ENCODE peak calls at places on chromosomes 4 and X, in four cellular contexts. R is AG04449; A is activated CD8-positive, alpha-beta T cell treated with anti-CD3 and anti-CD28 coated beads for 36 hours; M is lower lobe of right lung. Z is an unnamed sample.

GRCh38 chr4:85659626-85660213 is 184.8 kb downstream of the ARHGAP24 start:
- DNase-seq in R (no peak), M (no peak), A (no peak), Z (no peak)

GRCh38 chr4:156496797-156497196 is 474.8 kb downstream of the PDGFC start:
- DNase-seq in M (no peak), A (no peak), R (no peak), Z (no peak)

GRCh38 chrX:119870626-119871131 is 854 bp downstream of the RNF113A start:
- DNase-seq in M (peak), A (peak), R (no peak), Z (no peak)

GRCh38 chr4:59553063-59553738 is 1646.9 kb upstream of the ADGRL3 start:
- DNase-seq in A (peak), R (no peak), M (no peak), Z (peak)

GRCh38 chrX:98523521-98523920 is 1639.8 kb downstream of the RPA4 start:
- DNase-seq in R (no peak), A (no peak), M (no peak), Z (no peak)

GRCh38 chr4:45662996-45663395 is 460.9 kb downstream of the GABRG1 start:
- DNase-seq in R (no peak), A (no peak), M (peak), Z (no peak)

GRCh38 chrX:154732421-154733071 is 18.3 kb downstream of the GAB3 start:
- DNase-seq in M (no peak), A (peak), R (no peak), Z (no peak)

GRCh38 chr4:7160439-7160838 is 31.9 kb upstream of the SORCS2 start:
- DNase-seq in A (no peak), M (no peak), R (no peak), Z (no peak)

GRCh38 chr4:181030961-181031360 is 1212.2 kb upstream of the TENM3 start:
- DNase-seq in A (no peak), R (no peak), M (no peak), Z (no peak)

GRCh38 chrX:20144491-20144890 is 2.9 kb upstream of the EIF1AX start:
- DNase-seq in M (no peak), R (no peak), A (peak), Z (no peak)

GRCh38 chr4:40317921-40318658 is 17.0 kb upstream of the CHRNA9 start:
- DNase-seq in R (no peak), M (no peak), A (no peak), Z (no peak)

GRCh38 chrX:82362990-82363389 is 1145.1 kb upstream of the POU3F4 start:
- DNase-seq in M (no peak), R (no peak), A (no peak), Z (no peak)

GRCh38 chr4:68338625-68339024 is 11.3 kb downstream of the YTHDC1 start:
- DNase-seq in M (no peak), A (no peak), R (no peak), Z (no peak)

GRCh38 chrX:703466-704210 is 73.0 kb downstream of the SHOX start:
- DNase-seq in R (no peak), M (no peak), A (no peak), Z (no peak)

GRCh38 chrX:40277672-40278071 is 179.9 kb upstream of the BCOR start:
- DNase-seq in M (no peak), R (no peak), A (no peak), Z (no peak)

GRCh38 chr4:18366762-18367358 is 345.3 kb upstream of the LCORL start:
- DNase-seq in R (no peak), M (no peak), A (peak), Z (no peak)

GRCh38 chrX:71098302-71098701 is 2.7 kb downstream of the FOXO4 start:
- DNase-seq in R (no peak), A (peak), M (peak), Z (peak)

GRCh38 chrX:109732319-109732779 is 708 bp downstream of the ACSL4 start:
- DNase-seq in R (no peak), M (no peak), A (peak), Z (no peak)

GRCh38 chr4:109729563-109730293 is at the start of gene PLA2G12A:
- DNase-seq in R (no peak), A (peak), M (peak), Z (peak)

GRCh38 chr4:89249313-89249712 is 58.3 kb downstream of the GPRIN3 start:
- DNase-seq in R (no peak), A (no peak), M (no peak), Z (no peak)

GRCh38 chr4:120156115-120156718 is 89.6 kb upstream of the MAD2L1 start:
- DNase-seq in A (peak), R (peak), M (no peak), Z (peak)

GRCh38 chr4:135240796-135241195 is 1039.2 kb upstream of the PABPC4L start:
- DNase-seq in R (no peak), M (no peak), A (no peak), Z (no peak)

GRCh38 chr4:146124023-146124680 is 51.4 kb upstream of the LSM6 start:
- DNase-seq in A (peak), R (no peak), M (no peak), Z (no peak)

GRCh38 chr4:10204401-10205058 is 87.9 kb upstream of the WDR1 start:
- DNase-seq in M (no peak), A (no peak), R (no peak), Z (no peak)

GRCh38 chrX:130704053-130705038 is 198.7 kb downstream of the ENOX2 start:
- DNase-seq in M (no peak), A (no peak), R (no peak), Z (no peak)

GRCh38 chrX:15956684-15957083 is 102.1 kb upstream of the AP1S2 start:
- DNase-seq in R (no peak), A (no peak), M (no peak), Z (no peak)

GRCh38 chr4:101252721-101253120 is 94.6 kb downstream of the PPP3CA start:
- DNase-seq in A (no peak), M (no peak), R (no peak), Z (no peak)

GRCh38 chr4:107718351-107718965 is 1.6 kb downstream of the PAPSS1 start:
- DNase-seq in R (no peak), M (no peak), A (no peak), Z (peak)

GRCh38 chr4:70511365-70511764 is 7.0 kb upstream of the AMTN start:
- DNase-seq in M (no peak), A (no peak), R (no peak), Z (no peak)

GRCh38 chr4:40736910-40737309 is 12.8 kb upstream of the NSUN7 start:
- DNase-seq in R (no peak), M (no peak), A (peak), Z (peak)

GRCh38 chr4:184747034-184747830 is 13.3 kb upstream of the CENPU start:
- DNase-seq in A (no peak), R (no peak), M (peak), Z (no peak)

GRCh38 chr4:113684534-113685091 is 76.9 kb downstream of the CAMK2D start:
- DNase-seq in M (no peak), A (peak), R (no peak), Z (no peak)

GRCh38 chrX:134669378-134670098 is 11.3 kb upstream of the PLAC1 start:
- DNase-seq in A (no peak), R (peak), M (peak), Z (no peak)

GRCh38 chr4:123116412-123116811 is 194.0 kb upstream of the NUDT6 start:
- DNase-seq in A (no peak), R (no peak), M (no peak), Z (no peak)

GRCh38 chrX:125203379-125203736 is 116.3 kb upstream of the TEX13C start:
- DNase-seq in R (no peak), A (no peak), M (no peak), Z (peak)

GRCh38 chrX:125202486-125203378 is 116.9 kb upstream of the TEX13C start:
- DNase-seq in A (no peak), M (no peak), R (no peak), Z (peak)

GRCh38 chrX:125205084-125205917 is 114.4 kb upstream of the TEX13C start:
- DNase-seq in R (no peak), A (peak), M (peak), Z (peak)

GRCh38 chrX:125203737-125204578 is 115.7 kb upstream of the TEX13C start:
- DNase-seq in M (peak), A (peak), R (no peak), Z (peak)

DNA sequence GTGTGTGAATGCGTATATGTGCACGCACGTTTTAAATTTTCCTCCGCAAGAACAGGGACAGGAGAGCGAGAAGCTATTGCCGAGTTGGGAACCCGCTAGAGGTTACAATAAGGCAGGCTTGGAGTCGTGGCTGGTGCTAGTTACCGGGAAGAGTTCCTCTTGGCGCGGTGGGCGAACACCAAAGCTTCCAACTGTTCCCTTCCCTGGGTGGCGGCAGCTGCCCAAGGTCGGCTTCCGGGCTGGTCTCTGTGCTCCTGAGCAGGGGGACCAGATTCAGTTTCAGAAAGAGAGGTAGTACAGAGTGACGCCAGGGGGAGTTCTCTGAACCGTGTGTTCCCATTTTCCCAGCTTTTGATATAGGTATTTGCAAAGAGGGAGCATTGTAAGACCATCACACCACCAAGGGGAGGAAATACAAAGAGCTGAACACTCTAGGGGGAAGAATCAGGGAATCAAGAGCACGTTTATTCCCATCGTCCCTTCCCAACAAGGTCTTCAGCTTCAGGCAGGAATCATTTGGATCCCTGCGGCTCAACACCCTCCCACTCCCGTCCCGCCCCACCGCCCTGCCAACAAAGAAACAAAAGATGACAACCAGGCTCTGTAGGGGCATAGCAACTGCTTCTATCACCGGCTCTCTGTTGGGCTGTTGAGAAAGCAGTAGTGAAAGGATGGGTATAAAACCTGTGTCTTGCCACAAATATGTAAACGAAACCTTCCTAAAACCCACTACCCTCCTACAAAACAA is 113.6 kb upstream of the TEX13C start:
- DNase-seq in R (no peak), A (no peak), M (no peak), Z (peak)
- TF ChIP-seq CTCF in R (no peak), A (no peak), M (no peak), Z (no peak)

DNA sequence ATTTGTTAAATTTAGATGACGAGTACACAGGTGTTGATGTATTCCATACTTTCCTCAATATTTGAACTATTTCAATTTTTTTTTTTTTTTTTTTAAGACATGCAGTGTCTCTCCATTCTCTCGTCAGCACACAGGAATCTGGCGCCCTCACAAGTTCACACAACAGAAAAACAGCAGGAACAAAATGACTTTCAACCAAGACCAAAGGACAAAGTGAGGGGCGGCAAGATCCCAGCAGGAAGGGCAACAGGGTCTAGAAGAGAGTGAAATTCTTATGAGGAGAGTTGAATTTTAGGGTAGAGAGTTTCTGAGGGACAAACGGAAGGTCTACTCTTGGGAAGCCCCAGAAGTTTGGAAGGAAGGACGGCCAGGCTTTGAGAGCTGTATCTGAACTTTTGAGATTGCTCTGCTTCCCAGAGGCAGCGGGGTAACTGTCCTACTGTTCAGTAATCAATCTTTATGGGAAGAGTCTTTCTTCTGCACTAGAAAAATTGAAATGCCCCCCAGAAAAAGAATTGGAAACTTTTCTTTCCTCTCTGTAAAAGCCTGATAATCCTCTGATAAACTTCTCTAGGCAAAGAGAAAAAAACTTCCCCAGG is 760.2 kb downstream of the RAB28 start:
- DNase-seq in A (no peak), R (no peak), M (no peak), Z (no peak)
- TF ChIP-seq CTCF in A (no peak), R (no peak), M (no peak), Z (no peak)

GRCh38 chr4:84158670-84159069 is 340.4 kb downstream of the NKX6-1 start:
- DNase-seq in R (no peak), M (no peak), A (no peak), Z (no peak)

DNA sequence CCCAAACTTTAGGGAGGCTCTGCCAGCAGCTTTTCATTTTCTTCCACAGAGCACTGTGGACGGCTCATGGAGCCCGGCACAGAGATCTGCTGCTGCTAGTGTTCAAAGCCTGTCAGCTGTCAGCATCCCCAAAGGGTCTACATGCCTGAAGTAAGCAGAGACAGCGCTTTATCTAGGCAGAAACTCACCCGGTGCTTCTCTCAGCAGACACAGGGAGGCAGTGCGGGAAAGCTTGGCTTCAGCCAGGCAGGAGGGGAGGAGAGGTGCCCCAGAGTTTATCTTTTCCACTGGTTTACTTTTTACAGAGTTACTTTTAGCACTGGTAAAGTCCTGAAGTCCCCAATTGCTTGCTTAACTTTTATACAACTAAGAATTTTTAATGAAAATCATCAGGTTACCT is 339.3 kb downstream of the NKX6-1 start:
- DNase-seq in M (no peak), A (no peak), R (no peak), Z (no peak)
- TF ChIP-seq CTCF in M (no peak), A (no peak), R (no peak), Z (no peak)

DNA sequence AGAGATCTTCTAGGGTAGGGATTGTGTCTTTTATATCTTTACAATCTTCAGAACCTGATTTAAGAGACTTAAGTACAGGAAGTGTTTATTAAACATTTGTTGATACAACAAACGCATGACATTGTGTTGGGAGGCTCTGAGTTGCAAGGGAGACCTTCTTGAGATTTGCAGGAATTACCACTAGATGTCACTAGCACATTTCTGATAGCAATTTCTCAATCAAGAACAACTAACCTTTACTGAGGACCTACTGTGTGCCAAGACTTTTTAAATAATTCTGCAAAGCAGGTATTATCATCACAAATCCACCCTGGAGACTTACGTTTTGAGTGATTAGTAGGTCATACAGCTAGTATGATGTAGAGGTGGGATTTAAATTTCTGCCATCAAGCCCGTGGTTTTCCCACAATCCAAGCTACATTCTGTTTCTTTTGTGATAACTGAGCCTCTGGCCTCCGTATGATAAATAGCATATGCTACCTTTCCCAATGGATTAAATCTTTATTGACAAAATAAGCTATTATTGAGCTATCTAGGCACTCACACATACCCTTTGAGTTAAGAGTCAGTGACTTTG is 986.0 kb downstream of the CCSER1 start:
- DNase-seq in A (no peak), R (no peak), M (no peak), Z (peak)
- TF ChIP-seq CTCF in A (peak), R (no peak), M (peak), Z (peak)

GRCh38 chr4:186191266-186192067 is at the start of gene CYP4V2:
- DNase-seq in R (no peak), M (peak), A (peak), Z (peak)
- TF ChIP-seq CTCF in R (peak), M (peak), A (peak), Z (peak)

GRCh38 chr4:44210750-44211149 is 237.9 kb downstream of the KCTD8 start:
- DNase-seq in A (no peak), R (no peak), M (no peak), Z (no peak)
- TF ChIP-seq CTCF in A (no peak), R (no peak), M (no peak), Z (no peak)

GRCh38 chr4:33162122-33162521 is 2442.0 kb downstream of the PCDH7 start:
- DNase-seq in R (no peak), M (no peak), A (no peak), Z (no peak)

GRCh38 chr4:33161202-33161601 is 2441.0 kb downstream of the PCDH7 start:
- DNase-seq in R (no peak), A (no peak), M (no peak), Z (no peak)

DNA sequence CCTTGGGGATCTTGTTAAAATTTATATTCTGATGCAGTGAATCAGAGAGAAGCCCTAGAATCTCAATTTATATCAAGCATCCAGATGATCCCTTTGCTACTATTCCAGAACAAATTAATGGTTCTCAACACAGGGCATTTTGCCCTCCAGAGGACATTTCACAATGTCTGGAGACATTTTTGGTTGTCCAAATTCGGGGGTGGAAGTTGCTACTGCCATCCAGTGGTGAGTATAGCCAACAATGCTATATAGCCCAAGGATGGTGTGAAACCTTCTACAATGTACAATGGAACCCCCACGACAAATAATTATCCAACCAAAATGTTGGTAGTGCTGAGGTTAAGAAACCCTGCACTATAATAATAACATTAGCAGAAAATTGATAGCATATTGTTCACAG is 2440.0 kb downstream of the PCDH7 start:
- DNase-seq in A (no peak), M (no peak), R (no peak), Z (no peak)
- TF ChIP-seq CTCF in A (no peak), M (peak), R (peak), Z (no peak)

GRCh38 chr4:80215449-80216052 is 18.2 kb downstream of the PRDM8 start:
- DNase-seq in M (no peak), R (no peak), A (no peak), Z (no peak)
- TF ChIP-seq CTCF in M (peak), R (peak), A (peak), Z (peak)

Z was measured in GM13976.